ENCODE peak calls at places on chromosomes 7 and 10, in four cellular contexts. One of them, this sample, is unnamed.
A peak's percentile ranks its signal among the peaks of the same experiment; 100 is the strongest.

GRCh38 chr10:33302188-33302829 is 32.2 kb downstream of the NRP1 start:
- DNase-seq in adrenal gland: no peak
- DNase-seq in gastrocnemius medialis: no peak
- DNase-seq in A549: no peak
- DNase-seq in this sample: no peak

GRCh38 chr10:25565570-25565969 is 368.5 kb upstream of the MYO3A start:
- DNase-seq in adrenal gland: no peak
- DNase-seq in A549: no peak
- DNase-seq in gastrocnemius medialis: no peak
- DNase-seq in this sample: no peak

GRCh38 chr7:125173571-125173970 is 243.9 kb upstream of the POT1 start:
- DNase-seq in adrenal gland: no peak
- DNase-seq in gastrocnemius medialis: no peak
- DNase-seq in A549: no peak
- DNase-seq in this sample: no peak

GRCh38 chr10:103467391-103467790 is 8.7 kb upstream of the CALHM1 start:
- DNase-seq in A549: no peak
- DNase-seq in gastrocnemius medialis: no peak
- DNase-seq in adrenal gland: no peak
- DNase-seq in this sample: no peak

GRCh38 chr7:101775181-101775580 is 42.2 kb upstream of the CUX1 start:
- DNase-seq in adrenal gland: no peak
- DNase-seq in A549: no peak
- DNase-seq in gastrocnemius medialis: no peak
- DNase-seq in this sample: no peak

GRCh38 chr10:130470973-130471372 is 334.8 kb downstream of the GLRX3 start:
- DNase-seq in adrenal gland: no peak
- DNase-seq in gastrocnemius medialis: no peak
- DNase-seq in A549: no peak
- DNase-seq in this sample: no peak

GRCh38 chr10:38118072-38118807 is 24.1 kb downstream of the ZNF37A start:
- DNase-seq in gastrocnemius medialis: no peak
- DNase-seq in A549: no peak
- DNase-seq in adrenal gland: no peak
- DNase-seq in this sample: no peak

GRCh38 chr10:97279121-97279815 is 13.2 kb downstream of the ARHGAP19 start:
- DNase-seq in adrenal gland: peak; percentile 20
- DNase-seq in gastrocnemius medialis: peak; percentile 16
- DNase-seq in A549: no peak
- DNase-seq in this sample: no peak

GRCh38 chr7:147547252-147547897 is 1043.2 kb upstream of the C7orf33 start:
- DNase-seq in A549: no peak
- DNase-seq in adrenal gland: peak; percentile 47
- DNase-seq in gastrocnemius medialis: no peak
- DNase-seq in this sample: peak; percentile 33

GRCh38 chr7:51732951-51733350 is 416.3 kb upstream of the COBL start:
- DNase-seq in A549: no peak
- DNase-seq in gastrocnemius medialis: no peak
- DNase-seq in adrenal gland: no peak
- DNase-seq in this sample: no peak

GRCh38 chr7:115638853-115639252 is 391.7 kb downstream of the TFEC start:
- DNase-seq in adrenal gland: no peak
- DNase-seq in gastrocnemius medialis: no peak
- DNase-seq in A549: no peak
- DNase-seq in this sample: no peak

GRCh38 chr7:76316984-76317781 is 14.7 kb downstream of the HSPB1 start:
- DNase-seq in A549: no peak
- DNase-seq in gastrocnemius medialis: peak; percentile 49
- DNase-seq in adrenal gland: peak; percentile 49
- DNase-seq in this sample: no peak

GRCh38 chr7:76315372-76315771 is 12.9 kb downstream of the HSPB1 start:
- DNase-seq in adrenal gland: no peak
- DNase-seq in A549: no peak
- DNase-seq in gastrocnemius medialis: peak; percentile 87
- DNase-seq in this sample: no peak

GRCh38 chr7:76317782-76318487 is 15.5 kb downstream of the HSPB1 start:
- DNase-seq in gastrocnemius medialis: peak; percentile 96
- DNase-seq in A549: peak; percentile 99
- DNase-seq in adrenal gland: peak; percentile 99
- DNase-seq in this sample: peak; percentile 99

GRCh38 chr7:76314042-76314721 is 11.7 kb downstream of the HSPB1 start:
- DNase-seq in adrenal gland: peak; percentile 98
- DNase-seq in A549: peak; percentile 92
- DNase-seq in gastrocnemius medialis: peak; percentile 95
- DNase-seq in this sample: peak; percentile 97

GRCh38 chr7:76318488-76319353 is 16.2 kb downstream of the HSPB1 start:
- DNase-seq in adrenal gland: peak; percentile 96
- DNase-seq in gastrocnemius medialis: peak; percentile 86
- DNase-seq in A549: peak; percentile 95
- DNase-seq in this sample: peak; percentile 80
- TF ChIP-seq POLR2A in adrenal gland: peak; percentile 87
- TF ChIP-seq POLR2A in gastrocnemius medialis: no peak
- TF ChIP-seq POLR2A in A549: no peak
- TF ChIP-seq POLR2A in this sample: no peak

GRCh38 chr10:119090026-119090808 is 9.6 kb upstream of the EIF3A start:
- DNase-seq in A549: no peak
- DNase-seq in adrenal gland: no peak
- DNase-seq in gastrocnemius medialis: no peak
- DNase-seq in this sample: no peak
- H3K27ac ChIP-seq in A549: no peak overlapping the region
- H3K27ac ChIP-seq in adrenal gland: no peak overlapping the region
- H3K27ac ChIP-seq in gastrocnemius medialis: no peak overlapping the region
- H3K27ac ChIP-seq in this sample: no peak overlapping the region

GRCh38 chr10:95183451-95184230 is 10.4 kb upstream of the ACSM6 start:
- DNase-seq in adrenal gland: peak; percentile 89
- DNase-seq in gastrocnemius medialis: peak; percentile 53
- DNase-seq in A549: peak; percentile 87
- DNase-seq in this sample: peak; percentile 86
- TF ChIP-seq POLR2A in adrenal gland: peak; percentile 76
- TF ChIP-seq POLR2A in gastrocnemius medialis: no peak
- TF ChIP-seq POLR2A in A549: peak; percentile 27
- TF ChIP-seq POLR2A in this sample: no peak

GRCh38 chr7:106151459-106152312 is 39.6 kb upstream of the SYPL1 start:
- DNase-seq in adrenal gland: no peak
- DNase-seq in A549: no peak
- DNase-seq in gastrocnemius medialis: no peak
- DNase-seq in this sample: no peak
- H3K27ac ChIP-seq in adrenal gland: no peak overlapping the region
- H3K27ac ChIP-seq in A549: no peak overlapping the region
- H3K27ac ChIP-seq in gastrocnemius medialis: no peak overlapping the region
- H3K27ac ChIP-seq in this sample: no peak overlapping the region

GRCh38 chr10:28280652-28281051 is 22.2 kb downstream of the MPP7 start:
- DNase-seq in A549: no peak
- DNase-seq in adrenal gland: no peak
- DNase-seq in gastrocnemius medialis: no peak
- DNase-seq in this sample: no peak
- TF ChIP-seq POLR2A in A549: no peak
- TF ChIP-seq POLR2A in adrenal gland: no peak
- TF ChIP-seq POLR2A in gastrocnemius medialis: no peak
- TF ChIP-seq POLR2A in this sample: no peak

DNA sequence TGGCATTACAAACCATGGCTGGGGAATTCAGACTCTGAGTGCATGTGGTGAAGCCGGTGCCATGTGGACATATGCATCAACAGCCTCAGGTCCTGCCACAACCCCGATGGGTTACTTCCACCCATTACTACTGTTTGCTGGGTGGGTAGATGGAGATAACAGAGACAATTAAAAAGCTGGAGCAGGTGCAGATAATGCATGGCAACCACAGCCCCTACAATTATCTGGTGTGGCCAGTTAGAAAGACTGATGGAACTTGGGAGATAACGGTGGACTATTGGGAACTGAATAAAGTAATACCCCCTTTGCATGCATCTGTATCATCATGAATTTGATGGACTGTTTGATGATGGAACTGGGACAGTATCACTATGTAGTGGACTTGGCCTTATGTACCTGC is 21.6 kb upstream of the ADAMTS14 start:
- DNase-seq in gastrocnemius medialis: no peak
- DNase-seq in adrenal gland: no peak
- DNase-seq in A549: no peak
- DNase-seq in this sample: no peak
- H3K27ac ChIP-seq in gastrocnemius medialis: no peak overlapping the region
- H3K27ac ChIP-seq in adrenal gland: no peak overlapping the region
- H3K27ac ChIP-seq in A549: no peak overlapping the region
- H3K27ac ChIP-seq in this sample: no peak overlapping the region